ENCODE peak calls at places on chromosomes 13 and 19, in five cellular contexts. Q, H, C, W and X are unnamed samples.
A peak's percentile ranks its signal among the peaks of the same experiment; 100 is the strongest.

GRCh38 chr19:16368385-16369305 is 44.0 kb downstream of the KLF2 start:
- DNase-seq in Q (no peak), H (no peak), C (no peak), W (no peak), X (no peak)

GRCh38 chr13:102236830-102237621 is 164.8 kb downstream of the FGF14 start:
- DNase-seq in Q (no peak), H (no peak), C (no peak), W (no peak), X (no peak)

GRCh38 chr19:41872775-41873647 is 4.1 kb upstream of the CD79A start:
- DNase-seq in Q (peak; percentile 55), H (no peak), C (peak; percentile 71), W (no peak), X (peak; percentile 64)

GRCh38 chr13:46310066-46310465 is 77.0 kb downstream of the RUBCNL start:
- DNase-seq in Q (no peak), H (no peak), C (no peak), W (no peak), X (no peak)

GRCh38 chr13:48344264-48344663 is 40.7 kb downstream of the RB1 start:
- DNase-seq in Q (no peak), H (no peak), C (no peak), W (no peak), X (no peak)

GRCh38 chr19:6730153-6730804 is 7.1 kb downstream of the GPR108 start:
- DNase-seq in Q (no peak), H (peak; percentile 86), C (no peak), W (no peak), X (no peak)

GRCh38 chr13:92896842-92897241 is 329.8 kb upstream of the GPC6 start:
- DNase-seq in Q (peak; percentile 39), H (no peak), C (peak; percentile 67), W (no peak), X (peak; percentile 25)

GRCh38 chr19:18633321-18633720 is 3.5 kb upstream of the KLHL26 start:
- DNase-seq in Q (no peak), H (no peak), C (no peak), W (no peak), X (no peak)

GRCh38 chr19:53612762-53613526 is 18.9 kb upstream of the DPRX start:
- DNase-seq in Q (no peak), H (no peak), C (no peak), W (no peak), X (no peak)

GRCh38 chr13:112877976-112878955 is 90.7 kb upstream of the MCF2L start:
- DNase-seq in Q (no peak), H (no peak), C (no peak), W (no peak), X (no peak)

GRCh38 chr13:31987535-31988170 is 43.9 kb upstream of the FRY start:
- DNase-seq in Q (no peak), H (no peak), C (no peak), W (no peak), X (no peak)

DNA sequence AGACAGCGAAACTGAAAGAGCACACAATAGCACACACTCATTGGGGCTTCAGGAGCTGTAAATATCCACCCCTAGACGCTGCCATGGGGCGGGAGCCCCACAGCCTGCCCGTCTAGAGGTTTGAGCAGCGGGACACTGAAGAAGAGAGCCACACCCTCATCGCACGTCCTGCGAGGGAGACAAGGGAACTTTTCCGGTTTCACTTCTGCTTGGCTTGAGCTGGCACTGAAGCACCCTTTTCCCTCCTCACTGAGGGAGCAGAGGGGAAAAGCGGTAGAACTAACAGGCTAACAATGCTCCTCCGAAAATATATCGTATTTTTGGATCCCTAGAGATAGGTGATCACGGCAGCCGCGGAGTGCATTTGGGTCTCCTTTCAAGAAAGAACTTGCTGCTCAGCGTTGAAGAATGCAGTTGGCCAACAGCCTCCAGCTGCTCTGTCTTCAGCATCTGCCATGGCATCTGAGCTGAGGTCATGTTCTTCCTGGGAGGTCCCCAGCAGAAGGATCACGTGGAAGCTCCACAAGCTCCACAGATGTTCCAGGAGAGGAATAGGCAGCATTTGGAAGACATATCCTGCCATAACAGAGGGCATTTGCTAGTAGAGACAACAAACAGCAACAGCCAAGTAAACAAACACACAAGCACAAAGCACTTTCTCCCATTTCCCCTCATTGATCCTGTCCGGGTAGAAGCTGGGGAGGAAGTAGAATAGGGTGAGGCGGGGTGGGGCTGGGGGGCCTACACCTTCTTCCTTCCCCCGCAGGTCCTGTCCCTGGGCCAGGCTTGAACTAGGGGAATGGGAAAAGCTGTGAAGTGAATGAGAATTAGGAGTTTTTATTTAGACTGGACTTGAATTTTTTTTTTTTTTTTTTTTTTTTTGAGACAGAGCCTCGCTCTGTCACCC is 44.8 kb upstream of the ALOX5AP start:
- DNase-seq in Q (peak; percentile 98), H (peak; percentile 59), C (peak; percentile 98), W (peak; percentile 25), X (peak; percentile 94)
- H3K4me3 ChIP-seq in Q (peak overlapping the region; percentile 68), H (peak overlapping the region; percentile 27), C (no peak overlapping the region), W (no peak overlapping the region), X (peak overlapping the region; percentile 4)

GRCh38 chr19:27746691-27747380 is 1466.1 kb downstream of the UQCRFS1 start:
- DNase-seq in Q (peak; percentile 3), H (no peak), C (peak; percentile 10), W (no peak), X (no peak)
- TF ChIP-seq CTCF in Q (peak; percentile 18), H (no peak), C (peak; percentile 9), W (peak; percentile 43), X (no peak)

GRCh38 chr13:110475117-110475516 is 86.4 kb downstream of the RAB20 start:
- DNase-seq in Q (no peak), H (no peak), C (no peak), W (no peak), X (no peak)
- H3K4me3 ChIP-seq in Q (no peak overlapping the region), H (no peak overlapping the region), C (no peak overlapping the region), W (no peak overlapping the region), X (no peak overlapping the region)

DNA sequence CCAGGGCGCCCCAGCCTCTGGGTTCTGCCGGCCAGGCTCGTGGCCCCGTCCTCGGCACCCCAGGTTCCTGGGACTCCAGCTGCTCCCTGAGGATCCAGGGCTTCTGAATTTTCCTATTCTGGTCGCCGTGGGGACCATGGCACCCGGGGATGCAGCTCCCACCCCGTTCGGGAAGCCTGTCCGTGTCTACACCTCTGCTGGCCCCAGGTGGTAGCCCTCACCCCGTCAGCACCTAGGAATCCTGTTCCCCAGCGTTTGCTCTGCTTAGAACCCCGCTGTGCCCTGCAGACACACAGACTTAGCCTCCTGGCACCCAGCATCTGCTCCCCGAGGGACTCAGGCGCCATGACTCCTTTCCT is 960 bp downstream of the PPFIA3 start:
- DNase-seq in Q (no peak), H (no peak), C (no peak), W (no peak), X (no peak)
- TF ChIP-seq CTCF in Q (no peak), H (no peak), C (no peak), W (no peak), X (no peak)

DNA sequence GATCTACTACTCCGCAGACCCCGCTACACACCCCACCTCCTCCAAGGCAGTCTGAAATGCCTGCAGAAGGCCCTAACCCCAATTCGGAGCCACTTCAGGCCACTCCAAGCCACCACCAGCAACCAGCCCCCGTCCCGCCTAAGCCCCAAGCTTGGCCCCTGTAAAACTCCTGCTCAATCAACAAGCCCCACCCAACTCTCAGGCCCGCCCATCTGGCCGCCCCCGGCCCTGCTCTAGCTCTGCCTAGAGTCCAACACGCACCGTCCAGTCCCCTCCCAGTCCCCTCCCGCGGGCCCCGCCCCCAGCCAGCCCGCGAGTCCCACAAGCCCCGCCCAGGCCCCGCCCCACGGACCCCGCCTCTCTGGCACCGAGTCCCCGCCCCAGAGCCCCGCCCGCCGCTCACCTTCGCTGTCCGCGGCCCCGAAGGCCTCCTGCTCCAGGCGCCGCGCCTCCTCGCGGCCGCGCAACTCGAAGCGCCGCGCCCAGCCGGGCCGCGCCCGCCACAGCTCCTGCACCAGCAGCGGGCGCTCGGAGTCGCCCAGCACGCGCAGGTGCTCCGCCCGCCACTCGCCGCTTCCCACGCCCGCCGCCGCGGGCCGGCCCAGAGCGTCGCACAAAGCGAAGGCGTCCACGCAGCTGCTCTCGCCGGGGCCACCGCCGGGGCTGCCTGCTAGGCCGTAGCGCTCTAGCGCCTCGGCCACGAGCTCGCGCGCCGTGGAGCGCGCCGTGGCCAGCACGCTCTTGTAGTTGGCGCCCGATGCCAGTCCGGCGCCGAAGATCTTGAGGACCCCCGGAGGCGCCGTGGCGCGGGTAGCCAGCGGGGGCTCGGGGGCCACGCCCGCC is 1.6 kb downstream of the RASIP1 start:
- DNase-seq in Q (peak; percentile 51), H (peak; percentile 77), C (peak; percentile 88), W (no peak), X (peak; percentile 81)
- H3K4me3 ChIP-seq in Q (peak overlapping the region; percentile 44), H (peak overlapping the region; percentile 44), C (peak overlapping the region; percentile 87), W (peak overlapping the region; percentile 31), X (peak overlapping the region; percentile 18)

DNA sequence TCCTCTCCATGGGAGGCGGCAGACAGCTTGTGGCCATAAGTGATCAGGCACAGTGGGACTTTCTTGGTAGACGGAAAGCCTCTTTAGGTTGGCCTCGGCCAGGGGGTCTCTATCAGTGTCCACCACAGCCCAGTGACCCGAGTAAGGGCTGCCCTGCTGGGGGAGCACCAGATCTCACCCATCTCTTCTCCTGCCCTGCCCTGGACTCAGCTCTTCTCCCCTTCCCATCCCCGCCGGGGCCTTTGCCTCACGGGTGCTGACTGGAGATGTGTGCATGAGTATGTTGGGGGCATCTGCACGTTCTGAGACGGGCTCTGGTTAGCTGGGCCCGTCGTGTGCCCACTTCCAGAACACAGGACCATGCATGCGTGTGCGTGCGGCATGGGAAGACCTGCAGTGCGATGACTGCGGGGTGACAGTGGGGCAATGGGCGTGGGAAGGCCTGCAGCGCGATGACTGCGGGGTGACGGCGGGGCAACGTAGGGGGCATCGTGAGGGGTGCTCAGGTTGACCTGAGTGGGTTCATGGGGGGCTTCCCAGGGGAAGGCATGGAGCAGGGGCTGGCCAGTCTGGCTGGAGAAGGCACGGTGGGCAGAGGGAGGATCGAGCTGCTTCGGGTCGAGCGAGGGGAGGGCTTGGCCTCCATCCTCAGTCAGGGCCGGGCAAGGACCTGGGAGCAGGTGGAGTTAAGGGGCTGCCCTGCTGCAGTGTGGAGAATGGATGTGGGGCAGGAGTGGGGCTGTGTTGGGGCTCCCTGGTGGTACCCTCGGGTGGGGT is 15.9 kb downstream of the EPN1 start:
- DNase-seq in Q (no peak), H (no peak), C (no peak), W (no peak), X (no peak)
- TF ChIP-seq CTCF in Q (no peak), H (no peak), C (no peak), W (no peak), X (no peak)

GRCh38 chr13:20706661-20707060 is 3.2 kb downstream of the IL17D start:
- DNase-seq in Q (no peak), H (no peak), C (no peak), W (no peak), X (no peak)

GRCh38 chr13:20702530-20702929 is 969 bp upstream of the IL17D start:
- DNase-seq in Q (peak; percentile 26), H (no peak), C (peak; percentile 22), W (no peak), X (peak; percentile 20)

GRCh38 chr13:20704459-20705069 is 1.1 kb downstream of the IL17D start:
- DNase-seq in Q (no peak), H (no peak), C (no peak), W (no peak), X (no peak)

GRCh38 chr13:20702945-20703784 is at the start of gene IL17D:
- DNase-seq in Q (no peak), H (no peak), C (peak; percentile 18), W (no peak), X (peak; percentile 16)

DNA sequence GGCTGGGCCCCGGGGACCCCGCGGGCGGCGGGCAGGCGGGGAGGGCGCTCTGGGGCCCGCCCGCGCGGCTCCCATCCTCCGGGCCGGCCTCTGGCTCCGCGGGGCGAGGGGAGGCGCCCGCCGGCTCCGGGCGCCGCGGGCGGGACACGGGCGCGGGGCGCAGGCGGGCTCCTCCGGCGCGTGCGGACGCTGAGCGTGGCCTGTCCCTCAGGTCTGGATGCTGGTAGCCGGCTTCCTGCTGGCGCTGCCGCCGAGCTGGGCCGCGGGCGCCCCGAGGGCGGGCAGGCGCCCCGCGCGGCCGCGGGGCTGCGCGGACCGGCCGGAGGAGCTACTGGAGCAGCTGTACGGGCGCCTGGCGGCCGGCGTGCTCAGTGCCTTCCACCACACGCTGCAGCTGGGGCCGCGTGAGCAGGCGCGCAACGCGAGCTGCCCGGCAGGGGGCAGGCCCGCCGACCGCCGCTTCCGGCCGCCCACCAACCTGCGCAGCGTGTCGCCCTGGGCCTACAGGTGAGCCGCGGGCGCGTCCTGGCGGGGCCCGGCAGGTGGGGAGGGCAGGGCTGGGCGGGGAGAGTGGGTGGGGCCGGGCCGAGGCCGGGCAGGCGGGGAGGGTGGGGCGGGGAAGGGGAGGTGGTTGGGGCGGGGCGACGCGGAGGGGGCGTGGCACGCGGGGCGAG is 423 bp downstream of the IL17D start:
- DNase-seq in Q (peak; percentile 73), H (peak; percentile 36), C (peak; percentile 86), W (peak; percentile 10), X (peak; percentile 62)
- H3K4me3 ChIP-seq in Q (peak overlapping the region; percentile 72), H (peak overlapping the region; percentile 57), C (peak overlapping the region; percentile 37), W (peak overlapping the region; percentile 36), X (peak overlapping the region; percentile 63)